ENCODE peak calls at places on chromosomes 6 and 20, in eight cellular contexts. P is astrocyte of the spinal cord; Y is ascending aorta; N is epithelial cell of esophagus; B is body of pancreas; J is sigmoid colon; F is naive thymus-derived CD4-positive, alpha-beta T cell; X is GM23338. V is an unnamed sample.

GRCh38 chr20:54643761-54644160 is 168.4 kb downstream of the DOK5 start:
- DNase-seq in B (peak; percentile 56), P (peak; percentile 91), X (no peak), Y (peak; percentile 17), J (no peak), N (peak; percentile 56), F (no peak), V (no peak)

GRCh38 chr20:5933802-5934436 is 16.4 kb downstream of the TRMT6 start:
- DNase-seq in X (peak; percentile 53), Y (no peak), P (no peak), F (no peak), N (peak; percentile 50), B (no peak), J (no peak), V (no peak)

GRCh38 chr6:135379647-135380046 is 117.9 kb downstream of the AHI1 start:
- DNase-seq in J (no peak), F (no peak), N (no peak), Y (no peak), X (no peak), P (no peak), B (no peak), V (no peak)

GRCh38 chr6:25942561-25943147 is 12.2 kb upstream of the SLC17A2 start:
- DNase-seq in X (peak; percentile 34), N (peak; percentile 64), P (peak; percentile 39), B (no peak), J (no peak), F (peak; percentile 37), Y (no peak), V (no peak)

GRCh38 chr20:62294516-62294915 is 8.3 kb upstream of the ADRM1 start:
- DNase-seq in P (no peak), B (no peak), F (no peak), N (no peak), X (no peak), J (no peak), Y (no peak), V (no peak)

GRCh38 chr6:99446076-99446475 is 21.0 kb upstream of the PNISR start:
- DNase-seq in F (no peak), J (no peak), N (no peak), P (no peak), Y (no peak), B (no peak), X (no peak), V (no peak)

GRCh38 chr6:135087403-135087802 is 32.8 kb upstream of the HBS1L start:
- DNase-seq in J (no peak), P (no peak), N (no peak), X (peak; percentile 60), B (no peak), Y (no peak), F (no peak), V (no peak)

GRCh38 chr6:17491416-17492142 is 98.2 kb downstream of the CAP2 start:
- DNase-seq in F (no peak), J (peak; percentile 73), X (no peak), P (no peak), B (no peak), Y (no peak), N (no peak), V (no peak)

GRCh38 chr6:80104520-80104919 is 2.0 kb upstream of the BCKDHB start:
- DNase-seq in X (no peak), N (no peak), J (no peak), Y (no peak), P (no peak), B (no peak), F (no peak), V (no peak)

GRCh38 chr20:46994341-46994740 is 99.7 kb downstream of the EYA2 start:
- DNase-seq in Y (no peak), J (no peak), F (no peak), B (peak; percentile 36), X (no peak), N (peak; percentile 64), P (no peak), V (no peak)

GRCh38 chr6:3190056-3190455 is 32.7 kb upstream of the TUBB2A start:
- DNase-seq in N (no peak), F (no peak), J (no peak), P (no peak), B (no peak), X (no peak), Y (no peak), V (no peak)

GRCh38 chr20:52794853-52795252 is 177.3 kb upstream of the TSHZ2 start:
- DNase-seq in X (no peak), P (no peak), N (no peak), F (no peak), J (no peak), B (no peak), Y (no peak), V (no peak)

GRCh38 chr6:18269253-18269652 is 4.9 kb upstream of the DEK start:
- DNase-seq in J (no peak), X (no peak), P (peak; percentile 26), Y (no peak), F (peak; percentile 38), N (no peak), B (no peak), V (no peak)

GRCh38 chr6:128696651-128697391 is 176.4 kb upstream of the PTPRK start:
- DNase-seq in P (peak; percentile 71), F (no peak), J (no peak), B (no peak), N (peak; percentile 76), X (no peak), Y (no peak), V (no peak)

GRCh38 chr20:20386192-20386591 is 18.3 kb downstream of the INSM1 start:
- DNase-seq in Y (no peak), J (peak; percentile 3), B (no peak), X (no peak), N (no peak), F (no peak), P (no peak), V (no peak)

GRCh38 chr6:170292111-170292777 is 1.4 kb upstream of the DLL1 start:
- DNase-seq in N (peak; percentile 10), P (no peak), J (peak; percentile 46), B (peak; percentile 54), X (peak; percentile 50), F (no peak), Y (no peak), V (no peak)
- H3K4me3 ChIP-seq in N (peak overlapping the region; percentile 72), P (no peak overlapping the region), J (no peak overlapping the region), B (no peak overlapping the region), X (peak overlapping the region; percentile 78), F (peak overlapping the region; percentile 56), Y (peak overlapping the region; percentile 85), V (peak overlapping the region; percentile 85)

GRCh38 chr6:73452107-73452461 is at the start of gene CGAS:
- DNase-seq in B (peak; percentile 68), Y (peak; percentile 38), J (peak; percentile 88), N (peak; percentile 41), X (peak; percentile 81), F (peak; percentile 55), P (peak; percentile 49), V (no peak)
- H3K4me3 ChIP-seq in B (peak within 1 kb of the TSS; percentile 70), Y (peak within 1 kb of the TSS; percentile 69), J (peak within 1 kb of the TSS; percentile 81), N (peak within 1 kb of the TSS; percentile 48), X (peak within 1 kb of the TSS; percentile 65), F (peak within 1 kb of the TSS; percentile 73), P (peak within 1 kb of the TSS; percentile 54), V (peak within 1 kb of the TSS; percentile 88)

DNA sequence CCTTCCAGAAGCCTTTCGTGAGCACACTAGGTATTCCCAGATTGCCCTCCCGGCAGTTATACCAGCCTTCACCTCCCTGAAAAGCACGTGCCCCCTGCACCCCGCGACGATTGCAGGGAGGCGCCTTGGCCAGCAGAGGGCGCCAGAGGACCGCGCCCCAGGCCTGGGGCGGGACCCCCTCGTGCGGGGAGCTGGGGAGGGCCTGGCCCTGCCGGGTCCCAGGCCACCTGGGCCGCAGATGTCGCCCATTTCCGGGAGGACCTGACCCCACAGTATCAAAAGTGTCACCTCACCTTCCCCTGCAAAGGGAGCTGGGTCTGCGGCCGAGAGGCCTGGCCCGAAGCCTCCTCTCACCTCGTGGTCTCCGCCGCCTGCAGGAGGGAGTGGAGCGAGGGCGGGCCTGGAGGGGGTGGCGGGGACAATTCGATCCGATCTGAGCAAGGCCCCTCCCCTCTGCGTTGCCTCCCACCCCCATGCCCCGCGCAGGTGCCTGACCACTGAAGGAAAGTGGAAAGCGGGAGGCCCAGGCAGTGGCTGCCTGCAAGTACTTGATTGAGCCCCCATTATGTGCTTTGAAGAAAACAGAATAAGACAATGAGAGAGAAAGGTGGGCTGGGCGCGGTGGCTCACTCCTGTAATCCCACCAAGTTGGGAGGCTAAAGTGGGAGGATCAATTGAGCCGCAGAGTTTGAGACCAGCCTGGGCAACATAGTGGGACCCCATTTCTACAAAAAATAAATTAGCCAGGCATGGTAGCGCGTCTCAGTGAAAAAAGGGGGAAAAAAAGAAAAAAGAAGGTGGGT is 3.5 kb upstream of the SNAI1 start:
- DNase-seq in B (peak; percentile 53), F (peak; percentile 58), P (peak; percentile 51), Y (no peak), X (peak; percentile 85), N (no peak), J (no peak), V (no peak)
- H3K4me3 ChIP-seq in B (no peak overlapping the region), F (no peak overlapping the region), P (peak overlapping the region; percentile 12), Y (peak overlapping the region; percentile 54), X (peak overlapping the region; percentile 55), N (no peak overlapping the region), J (no peak overlapping the region), V (peak overlapping the region; percentile 63)

GRCh38 chr6:78851156-78851555 is 16.2 kb upstream of the IRAK1BP1 start:
- DNase-seq in X (no peak), B (no peak), F (no peak), Y (no peak), N (no peak), P (no peak), J (no peak), V (no peak)

GRCh38 chr6:78854501-78854900 is 12.8 kb upstream of the IRAK1BP1 start:
- DNase-seq in X (no peak), N (no peak), J (no peak), Y (no peak), B (no peak), P (no peak), F (no peak), V (no peak)

GRCh38 chr6:78844899-78845298 is 22.5 kb upstream of the IRAK1BP1 start:
- DNase-seq in N (no peak), P (no peak), F (no peak), B (peak; percentile 54), J (no peak), Y (no peak), X (no peak), V (no peak)

GRCh38 chr6:78845567-78845966 is 21.8 kb upstream of the IRAK1BP1 start:
- DNase-seq in N (no peak), X (no peak), J (no peak), P (no peak), F (no peak), B (no peak), Y (no peak), V (no peak)

GRCh38 chr6:78850621-78851020 is 16.7 kb upstream of the IRAK1BP1 start:
- DNase-seq in B (no peak), F (no peak), P (no peak), Y (no peak), J (no peak), N (peak; percentile 18), X (no peak), V (no peak)
- H3K4me3 ChIP-seq in B (no peak overlapping the region), F (no peak overlapping the region), P (no peak overlapping the region), Y (no peak overlapping the region), J (no peak overlapping the region), N (no peak overlapping the region), X (no peak overlapping the region), V (no peak overlapping the region)

GRCh38 chr6:105482227-105482839 is 79.5 kb upstream of the PREP start:
- DNase-seq in F (no peak), P (peak; percentile 68), J (peak; percentile 73), X (no peak), N (peak; percentile 29), Y (no peak), B (peak; percentile 36), V (no peak)
- H3K4me3 ChIP-seq in F (no peak overlapping the region), P (no peak overlapping the region), J (no peak overlapping the region), X (no peak overlapping the region), N (no peak overlapping the region), Y (no peak overlapping the region), B (no peak overlapping the region), V (no peak overlapping the region)